ENCODE peak calls at places on chromosomes 11 and 22, in six cellular contexts. One of them, this sample, is unnamed.

GRCh38 chr11:111733009-111733408 is 33.2 kb downstream of the PPP2R1B start:
- DNase-seq in activated CD4-positive, alpha-beta T cell treated with anti-CD3 and anti-CD28 coated beads for 36 hours: no peak
- DNase-seq in epithelial cell of esophagus: peak
- DNase-seq in brain microvascular endothelial cell: peak
- DNase-seq in NCI-H774: no peak
- DNase-seq in EL: peak
- DNase-seq in this sample: no peak

GRCh38 chr11:2670541-2671100 is 29.2 kb downstream of the KCNQ1OT1 start:
- DNase-seq in activated CD4-positive, alpha-beta T cell treated with anti-CD3 and anti-CD28 coated beads for 36 hours: no peak
- DNase-seq in epithelial cell of esophagus: no peak
- DNase-seq in brain microvascular endothelial cell: no peak
- DNase-seq in NCI-H774: no peak
- DNase-seq in EL: no peak
- DNase-seq in this sample: no peak

GRCh38 chr22:43534916-43535315 is 123.1 kb downstream of the MPPED1 start:
- DNase-seq in activated CD4-positive, alpha-beta T cell treated with anti-CD3 and anti-CD28 coated beads for 36 hours: no peak
- DNase-seq in epithelial cell of esophagus: peak
- DNase-seq in brain microvascular endothelial cell: no peak
- DNase-seq in NCI-H774: no peak
- DNase-seq in EL: no peak
- DNase-seq in this sample: no peak

GRCh38 chr22:47372111-47372581 is 609.7 kb downstream of the TBC1D22A start:
- DNase-seq in activated CD4-positive, alpha-beta T cell treated with anti-CD3 and anti-CD28 coated beads for 36 hours: no peak
- DNase-seq in epithelial cell of esophagus: no peak
- DNase-seq in brain microvascular endothelial cell: no peak
- DNase-seq in NCI-H774: no peak
- DNase-seq in EL: no peak
- DNase-seq in this sample: no peak

GRCh38 chr11:95487938-95488337 is 256.9 kb upstream of the SESN3 start:
- DNase-seq in activated CD4-positive, alpha-beta T cell treated with anti-CD3 and anti-CD28 coated beads for 36 hours: no peak
- DNase-seq in epithelial cell of esophagus: no peak
- DNase-seq in brain microvascular endothelial cell: no peak
- DNase-seq in NCI-H774: no peak
- DNase-seq in EL: no peak
- DNase-seq in this sample: no peak

GRCh38 chr11:17915500-17916143 is 97.2 kb downstream of the SERGEF start:
- DNase-seq in activated CD4-positive, alpha-beta T cell treated with anti-CD3 and anti-CD28 coated beads for 36 hours: peak
- DNase-seq in epithelial cell of esophagus: no peak
- DNase-seq in brain microvascular endothelial cell: no peak
- DNase-seq in NCI-H774: peak
- DNase-seq in EL: peak
- DNase-seq in this sample: no peak

GRCh38 chr11:2477254-2477653 is 32.4 kb downstream of the KCNQ1 start:
- DNase-seq in activated CD4-positive, alpha-beta T cell treated with anti-CD3 and anti-CD28 coated beads for 36 hours: no peak
- DNase-seq in epithelial cell of esophagus: no peak
- DNase-seq in brain microvascular endothelial cell: no peak
- DNase-seq in NCI-H774: no peak
- DNase-seq in EL: no peak
- DNase-seq in this sample: no peak

GRCh38 chr22:25829237-25829636 is 87.2 kb downstream of the MYO18B start:
- DNase-seq in activated CD4-positive, alpha-beta T cell treated with anti-CD3 and anti-CD28 coated beads for 36 hours: no peak
- DNase-seq in epithelial cell of esophagus: peak
- DNase-seq in brain microvascular endothelial cell: no peak
- DNase-seq in NCI-H774: no peak
- DNase-seq in EL: no peak
- DNase-seq in this sample: no peak

GRCh38 chr22:28710112-28710888 is 30.7 kb upstream of the TTC28 start:
- DNase-seq in activated CD4-positive, alpha-beta T cell treated with anti-CD3 and anti-CD28 coated beads for 36 hours: no peak
- DNase-seq in epithelial cell of esophagus: peak
- DNase-seq in brain microvascular endothelial cell: peak
- DNase-seq in NCI-H774: no peak
- DNase-seq in EL: peak
- DNase-seq in this sample: peak

GRCh38 chr22:45397806-45398205 is 15.6 kb downstream of the SMC1B start:
- DNase-seq in activated CD4-positive, alpha-beta T cell treated with anti-CD3 and anti-CD28 coated beads for 36 hours: peak
- DNase-seq in epithelial cell of esophagus: no peak
- DNase-seq in brain microvascular endothelial cell: no peak
- DNase-seq in NCI-H774: no peak
- DNase-seq in EL: no peak
- DNase-seq in this sample: peak

GRCh38 chr11:9728058-9728457 is 64.2 kb downstream of the SWAP70 start:
- DNase-seq in activated CD4-positive, alpha-beta T cell treated with anti-CD3 and anti-CD28 coated beads for 36 hours: no peak
- DNase-seq in epithelial cell of esophagus: no peak
- DNase-seq in brain microvascular endothelial cell: no peak
- DNase-seq in NCI-H774: no peak
- DNase-seq in EL: no peak
- DNase-seq in this sample: no peak

GRCh38 chr11:120174866-120175265 is 36.0 kb upstream of the OAF start:
- DNase-seq in activated CD4-positive, alpha-beta T cell treated with anti-CD3 and anti-CD28 coated beads for 36 hours: no peak
- DNase-seq in epithelial cell of esophagus: no peak
- DNase-seq in brain microvascular endothelial cell: no peak
- DNase-seq in NCI-H774: no peak
- DNase-seq in EL: no peak
- DNase-seq in this sample: no peak

GRCh38 chr22:30287626-30288413 is 1.5 kb downstream of the CASTOR1 start:
- DNase-seq in activated CD4-positive, alpha-beta T cell treated with anti-CD3 and anti-CD28 coated beads for 36 hours: peak
- DNase-seq in epithelial cell of esophagus: peak
- DNase-seq in brain microvascular endothelial cell: peak
- DNase-seq in NCI-H774: no peak
- DNase-seq in EL: peak
- DNase-seq in this sample: peak

GRCh38 chr22:18056161-18056666 is 21.6 kb upstream of the PEX26 start:
- DNase-seq in activated CD4-positive, alpha-beta T cell treated with anti-CD3 and anti-CD28 coated beads for 36 hours: no peak
- DNase-seq in epithelial cell of esophagus: peak
- DNase-seq in brain microvascular endothelial cell: no peak
- DNase-seq in NCI-H774: peak
- DNase-seq in EL: peak
- DNase-seq in this sample: peak

GRCh38 chr11:134036484-134037092 is 32.3 kb upstream of the JAM3 start:
- DNase-seq in activated CD4-positive, alpha-beta T cell treated with anti-CD3 and anti-CD28 coated beads for 36 hours: peak
- DNase-seq in epithelial cell of esophagus: no peak
- DNase-seq in brain microvascular endothelial cell: no peak
- DNase-seq in NCI-H774: no peak
- DNase-seq in EL: no peak
- DNase-seq in this sample: no peak

GRCh38 chr11:65542738-65543390 is 15.3 kb downstream of the LTBP3 start:
- DNase-seq in activated CD4-positive, alpha-beta T cell treated with anti-CD3 and anti-CD28 coated beads for 36 hours: no peak
- DNase-seq in epithelial cell of esophagus: no peak
- DNase-seq in brain microvascular endothelial cell: no peak
- DNase-seq in NCI-H774: no peak
- DNase-seq in EL: no peak
- DNase-seq in this sample: no peak

GRCh38 chr22:36741204-36741793 is 34.6 kb downstream of the IFT27 start:
- DNase-seq in activated CD4-positive, alpha-beta T cell treated with anti-CD3 and anti-CD28 coated beads for 36 hours: peak
- DNase-seq in epithelial cell of esophagus: no peak
- DNase-seq in brain microvascular endothelial cell: peak
- DNase-seq in NCI-H774: no peak
- DNase-seq in EL: peak
- DNase-seq in this sample: no peak

GRCh38 chr11:47213985-47214564 is 699 bp upstream of the DDB2 start:
- DNase-seq in activated CD4-positive, alpha-beta T cell treated with anti-CD3 and anti-CD28 coated beads for 36 hours: peak
- DNase-seq in epithelial cell of esophagus: peak
- DNase-seq in brain microvascular endothelial cell: peak
- DNase-seq in NCI-H774: peak
- DNase-seq in EL: peak
- DNase-seq in this sample: peak

This sample was measured in PC-3.